ENCODE peak calls at places on chromosomes 3 and 15, in five cellular contexts. R, C, I, J and D are unnamed samples.

GRCh38 chr3:9703736-9704342 is at the start of gene CPNE9:
- DNase-seq in J (peak; percentile 83), I (no peak), R (no peak), C (peak; percentile 41), D (no peak)

GRCh38 chr3:212432-212831 is 15.9 kb downstream of the CHL1 start:
- DNase-seq in J (no peak), I (no peak), C (no peak), R (no peak), D (no peak)

GRCh38 chr3:32285910-32286309 is 47.4 kb downstream of the CMTM8 start:
- DNase-seq in I (no peak), C (no peak), R (no peak), J (no peak), D (no peak)

GRCh38 chr3:105827101-105827634 is 41.6 kb downstream of the CBLB start:
- DNase-seq in J (no peak), R (no peak), I (no peak), C (no peak), D (no peak)

GRCh38 chr3:99859855-99860254 is 42.2 kb downstream of the CMSS1 start:
- DNase-seq in R (no peak), J (no peak), I (no peak), C (no peak), D (no peak)

GRCh38 chr15:100101389-100102089 is 240.2 kb downstream of the ADAMTS17 start:
- DNase-seq in J (no peak), I (no peak), C (no peak), R (no peak), D (no peak)

GRCh38 chr3:198065897-198066296 is 105.9 kb downstream of the LMLN start:
- DNase-seq in R (no peak), J (no peak), C (no peak), I (no peak), D (no peak)

GRCh38 chr3:183332487-183332886 is 79.4 kb downstream of the B3GNT5 start:
- DNase-seq in R (no peak), J (no peak), C (no peak), I (no peak), D (no peak)

GRCh38 chr3:106522397-106522796 is 653.6 kb upstream of the CBLB start:
- DNase-seq in C (no peak), I (no peak), R (no peak), J (no peak), D (no peak)

GRCh38 chr15:60339236-60339635 is 58.5 kb downstream of the ANXA2 start:
- DNase-seq in R (no peak), I (no peak), J (no peak), C (no peak), D (no peak)

GRCh38 chr15:67578020-67578600 is 35.6 kb downstream of the MAP2K5 start:
- DNase-seq in I (no peak), J (no peak), C (no peak), R (no peak), D (no peak)

GRCh38 chr3:74445541-74445940 is 168.9 kb downstream of the CNTN3 start:
- DNase-seq in C (no peak), I (no peak), J (no peak), R (no peak), D (no peak)

GRCh38 chr3:143068059-143068458 is 51.5 kb upstream of the CHST2 start:
- DNase-seq in J (no peak), C (peak; percentile 51), R (no peak), I (no peak), D (no peak)

GRCh38 chr15:26087881-26088280 is 224.8 kb upstream of the ATP10A start:
- DNase-seq in J (no peak), C (no peak), R (no peak), I (no peak), D (no peak)

GRCh38 chr3:114356084-114357009 is 62.5 kb downstream of the TIGIT start:
- DNase-seq in C (peak; percentile 76), J (no peak), R (no peak), I (no peak), D (no peak)

GRCh38 chr3:28317438-28318022 is 31.0 kb upstream of the ZCWPW2 start:
- DNase-seq in I (no peak), J (peak; percentile 65), C (no peak), R (no peak), D (peak; percentile 13)

GRCh38 chr15:30788595-30788994 is 115.1 kb upstream of the FAN1 start:
- DNase-seq in J (no peak), I (no peak), R (no peak), C (no peak), D (no peak)

GRCh38 chr3:151838574-151839312 is 24.8 kb downstream of the AADAC start:
- DNase-seq in J (peak; percentile 52), R (peak; percentile 61), I (peak; percentile 78), C (peak; percentile 38), D (no peak)

GRCh38 chr3:63967675-63968611 is 55.4 kb downstream of the PSMD6 start:
- DNase-seq in J (peak; percentile 82), I (no peak), R (peak; percentile 67), C (no peak), D (peak; percentile 68)

GRCh38 chr3:12999147-13000140 is 73.8 kb downstream of the IQSEC1 start:
- DNase-seq in R (peak; percentile 85), C (no peak), I (no peak), J (no peak), D (peak; percentile 79)

GRCh38 chr3:50454671-50455070 is 48.8 kb downstream of the CACNA2D2 start:
- DNase-seq in J (no peak), I (no peak), R (no peak), C (peak; percentile 75), D (no peak)

GRCh38 chr3:172699070-172699469 is 11.8 kb downstream of the NCEH1 start:
- DNase-seq in C (no peak), J (no peak), I (no peak), R (no peak), D (no peak)

GRCh38 chr3:128950223-128950938 is 43.5 kb downstream of the CFAP92 start:
- DNase-seq in I (no peak), C (peak; percentile 60), J (peak; percentile 57), R (no peak), D (no peak)

GRCh38 chr3:8145661-8146060 is 356.0 kb upstream of the LMCD1 start:
- DNase-seq in J (no peak), I (no peak), R (no peak), C (no peak), D (no peak)

GRCh38 chr15:56248276-56248675 is 4.6 kb upstream of the RFX7 start:
- DNase-seq in R (no peak), C (no peak), J (no peak), I (no peak), D (no peak)

GRCh38 chr3:115085197-115085865 is 61.8 kb downstream of the ZBTB20 start:
- DNase-seq in J (no peak), I (peak; percentile 64), R (no peak), C (no peak), D (no peak)

GRCh38 chr3:155031191-155031590 is 48.9 kb upstream of the MME start:
- DNase-seq in R (no peak), J (no peak), I (no peak), C (no peak), D (no peak)

GRCh38 chr15:57387644-57388076 is 11.4 kb downstream of the CGNL1 start:
- DNase-seq in I (no peak), R (no peak), C (peak; percentile 59), J (no peak), D (no peak)

GRCh38 chr3:12553921-12554391 is 2.9 kb upstream of the MKRN2 start:
- DNase-seq in C (peak; percentile 37), I (no peak), R (no peak), J (no peak), D (no peak)